ENCODE peak calls at places on chromosomes 6 and 20, in seven cellular contexts. S, E, Q, P, N, U and H are unnamed samples.

GRCh38 chr6:157045831-157046454 is 268.8 kb downstream of the ARID1B start:
- DNase-seq in S (no peak), E (no peak), Q (peak), P (no peak), N (no peak), U (no peak), H (no peak)

GRCh38 chr6:20564269-20564668 is 30.0 kb downstream of the CDKAL1 start:
- DNase-seq in S (no peak), E (no peak), Q (peak), P (no peak), N (no peak), U (no peak), H (no peak)

GRCh38 chr6:8707956-8708772 is 272.8 kb upstream of the SLC35B3 start:
- DNase-seq in S (peak), E (peak), Q (peak), P (no peak), N (peak), U (peak), H (no peak)

GRCh38 chr6:81938014-81938761 is 185.7 kb upstream of the TENT5A start:
- DNase-seq in S (no peak), E (no peak), Q (peak), P (no peak), N (no peak), U (no peak), H (no peak)

GRCh38 chr6:56642366-56643261 is at the start of gene DST:
- DNase-seq in S (no peak), E (no peak), Q (no peak), P (no peak), N (peak), U (no peak), H (no peak)

GRCh38 chr20:53736122-53736756 is 142.6 kb upstream of the ZNF217 start:
- DNase-seq in S (no peak), E (no peak), Q (no peak), P (no peak), N (no peak), U (no peak), H (no peak)

GRCh38 chr20:20926222-20926905 is 179.8 kb downstream of the LINC00237 start:
- DNase-seq in S (no peak), E (no peak), Q (no peak), P (no peak), N (no peak), U (no peak), H (no peak)

GRCh38 chr6:23754197-23754596 is 371.8 kb upstream of the NRSN1 start:
- DNase-seq in S (no peak), E (no peak), Q (no peak), P (no peak), N (no peak), U (no peak), H (no peak)

DNA sequence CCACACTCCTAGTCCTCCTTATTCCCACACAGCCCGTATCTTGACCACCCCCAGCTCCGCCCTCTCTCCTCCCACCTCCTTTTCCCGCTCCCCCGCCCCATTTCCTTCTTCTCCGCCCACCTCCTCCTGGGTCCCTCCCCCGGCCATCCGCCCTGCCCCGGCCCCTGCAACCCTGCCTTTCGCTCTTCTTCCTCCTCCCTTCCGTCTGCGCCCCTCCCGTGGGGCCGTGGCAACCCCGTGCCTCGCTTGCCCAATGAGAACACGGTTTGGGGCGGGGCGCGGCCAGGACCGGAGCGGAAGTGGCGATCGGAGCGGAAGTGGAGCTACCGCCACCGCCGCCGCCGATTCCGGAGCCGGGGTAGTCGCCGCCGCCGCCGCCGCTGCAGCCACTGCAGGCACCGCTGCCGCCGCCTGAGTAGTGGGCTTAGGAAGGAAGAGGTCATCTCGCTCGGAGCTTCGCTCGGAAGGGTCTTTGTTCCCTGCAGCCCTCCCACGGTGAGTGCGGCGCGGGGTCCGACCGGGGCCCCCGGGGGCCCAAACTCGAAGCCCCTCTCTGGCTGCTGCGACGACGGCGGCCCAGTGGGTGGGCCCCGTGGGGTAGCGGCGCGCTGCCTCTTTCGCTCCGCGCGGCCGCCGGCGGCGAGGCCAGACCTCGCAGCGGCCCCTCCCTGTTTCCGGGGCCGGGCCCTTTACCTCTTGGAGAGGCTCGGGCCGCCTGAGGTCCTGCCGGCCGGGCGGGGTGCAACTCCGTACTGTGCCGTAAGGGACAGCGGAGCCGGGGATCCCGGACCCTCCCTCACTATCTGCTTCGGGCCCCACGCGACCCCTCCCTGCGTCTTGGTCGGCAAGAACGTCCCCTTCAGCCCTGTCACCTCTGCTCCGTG is at the start of gene YWHAB:
- DNase-seq in S (peak), E (peak), Q (peak), P (peak), N (peak), U (peak), H (peak)
- TF ChIP-seq POLR2A in S (peak), E (peak), Q (peak), P (peak), N (peak), U (peak), H (peak)

GRCh38 chr6:110814488-110815259 is 595 bp downstream of the CDK19 start:
- DNase-seq in S (peak), E (peak), Q (no peak), P (peak), N (no peak), U (peak), H (peak)

GRCh38 chr6:110813813-110814487 is 1.3 kb downstream of the CDK19 start:
- DNase-seq in S (peak), E (no peak), Q (no peak), P (no peak), N (peak), U (no peak), H (no peak)

GRCh38 chr6:110816110-110816409 is 791 bp upstream of the CDK19 start:
- DNase-seq in S (no peak), E (no peak), Q (no peak), P (no peak), N (no peak), U (no peak), H (no peak)

GRCh38 chr6:110816677-110817076 is 1.4 kb upstream of the CDK19 start:
- DNase-seq in S (peak), E (no peak), Q (no peak), P (no peak), N (no peak), U (no peak), H (no peak)

GRCh38 chr6:110815260-110816109 is at the start of gene CDK19:
- DNase-seq in S (peak), E (peak), Q (peak), P (peak), N (peak), U (peak), H (peak)
- TF ChIP-seq POLR2AphosphoS5 in S (peak), E (peak), Q (peak), P (peak), N (peak), U (peak), H (peak)

DNA sequence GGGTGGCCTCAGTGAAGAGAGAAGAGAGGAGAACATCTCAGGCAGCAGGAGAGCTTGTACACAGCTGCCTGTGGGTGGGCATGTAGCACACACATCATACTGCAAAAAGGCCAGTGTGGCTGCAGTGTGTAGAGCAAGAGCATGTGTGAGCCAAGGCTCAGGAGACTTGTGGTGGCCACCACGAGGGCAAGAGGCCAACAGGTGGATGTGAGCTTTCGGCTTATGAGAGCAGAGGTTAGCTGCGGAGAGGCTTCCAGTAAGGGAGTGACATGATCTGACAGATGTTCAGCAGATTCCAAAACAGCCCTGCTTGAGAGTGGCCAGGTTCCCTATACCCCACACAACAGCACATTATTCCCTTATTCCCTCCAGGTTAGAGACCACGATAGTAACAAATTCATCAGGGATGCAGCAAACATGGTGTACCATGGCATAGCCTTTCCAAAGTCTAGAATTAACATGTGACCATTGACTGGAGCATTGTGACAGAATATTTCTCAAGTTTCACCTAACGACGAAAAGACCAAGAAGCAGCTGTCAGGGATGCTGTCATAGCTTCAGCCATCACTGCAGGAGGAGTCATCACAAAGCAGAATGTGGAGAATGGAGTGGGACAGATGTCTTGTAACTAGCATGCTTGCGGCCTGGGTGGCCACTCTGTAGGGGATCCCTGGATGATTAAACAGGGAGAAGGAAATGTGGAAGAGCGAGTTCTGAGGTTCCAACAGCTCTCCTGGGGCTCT is 23.0 kb downstream of the HM13 start:
- DNase-seq in S (no peak), E (no peak), Q (no peak), P (no peak), N (no peak), U (no peak), H (no peak)
- TF ChIP-seq POLR2A in S (no peak), E (no peak), Q (no peak), P (no peak), N (no peak), U (no peak), H (no peak)

DNA sequence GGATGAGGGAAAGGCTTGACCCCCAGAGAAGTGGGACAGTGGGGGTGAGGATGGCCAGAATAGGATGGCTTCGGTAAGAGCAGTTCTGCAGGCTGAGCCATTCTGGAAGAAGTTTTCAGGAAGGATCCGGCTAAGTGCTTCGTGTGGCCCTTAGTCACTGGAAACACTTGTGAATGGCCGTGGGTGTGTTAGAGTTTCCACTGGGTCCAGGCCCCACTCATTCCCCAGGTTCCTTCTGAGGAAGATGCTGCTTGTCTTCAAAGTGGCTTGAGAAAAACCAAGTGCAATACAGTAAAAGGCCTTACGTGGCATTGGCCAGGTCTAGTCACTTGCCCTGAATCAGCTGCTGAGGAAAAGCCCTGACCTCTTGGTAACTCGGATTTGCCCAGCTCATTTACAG is 27.9 kb downstream of the MANBAL start:
- DNase-seq in S (no peak), E (no peak), Q (no peak), P (no peak), N (no peak), U (no peak), H (no peak)
- TF ChIP-seq POLR2AphosphoS5 in S (no peak), E (no peak), Q (no peak), P (no peak), N (no peak), U (no peak), H (no peak)

DNA sequence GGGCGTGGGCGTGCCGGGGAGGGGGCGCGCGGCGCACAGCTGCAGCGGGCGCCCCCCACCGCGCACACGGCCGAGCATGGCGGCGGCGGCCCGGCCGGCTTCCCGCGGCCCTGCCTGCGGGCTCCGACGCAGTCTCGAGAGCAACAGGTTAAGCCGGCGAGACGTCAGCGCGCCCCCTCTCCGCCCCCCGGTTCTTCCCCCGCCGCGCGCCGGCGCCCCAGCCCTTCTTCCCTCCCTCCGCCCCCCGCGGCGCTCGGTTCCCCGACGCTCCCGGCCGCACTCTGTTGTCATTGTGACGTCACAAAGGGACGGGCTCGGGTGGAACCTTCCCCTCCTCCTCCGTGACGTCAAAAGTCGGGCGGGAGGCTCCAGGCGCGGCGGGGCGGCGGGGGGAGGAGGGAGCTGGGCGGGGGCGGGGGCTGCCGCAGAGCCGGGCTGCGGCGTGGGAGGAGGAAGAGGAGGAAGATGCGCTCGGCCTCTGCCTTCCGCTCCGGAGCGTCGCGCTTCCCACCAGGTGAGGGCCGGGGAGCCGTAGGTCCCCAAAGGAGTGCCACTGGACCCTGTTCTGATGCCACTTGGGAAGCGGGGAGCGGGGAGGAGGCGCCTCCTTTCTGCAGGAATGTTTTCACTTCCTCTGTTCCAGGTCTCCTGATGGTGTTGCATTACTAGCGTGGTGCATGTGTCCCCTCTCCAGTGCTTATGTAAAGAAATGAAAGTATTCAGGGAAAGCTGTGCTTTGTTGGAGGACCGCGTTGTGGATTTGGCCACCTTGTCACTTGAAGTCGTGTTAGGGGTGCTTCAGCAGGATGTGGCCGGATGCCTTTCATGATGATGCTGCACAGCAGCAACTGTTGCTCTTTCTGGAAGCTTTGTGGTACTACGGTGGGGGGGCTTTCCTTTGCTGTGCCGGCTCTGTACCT is 2.8 kb downstream of the JARID2 start:
- DNase-seq in S (peak), E (peak), Q (peak), P (peak), N (peak), U (peak), H (peak)
- TF ChIP-seq POLR2A in S (peak), E (no peak), Q (no peak), P (peak), N (peak), U (no peak), H (no peak)

GRCh38 chr6:108873971-108874370 is 25.7 kb downstream of the ARMC2 start:
- DNase-seq in S (no peak), E (no peak), Q (no peak), P (no peak), N (no peak), U (no peak), H (no peak)

GRCh38 chr6:108873251-108873650 is 25.0 kb downstream of the ARMC2 start:
- DNase-seq in S (no peak), E (no peak), Q (no peak), P (no peak), N (no peak), U (no peak), H (no peak)

GRCh38 chr6:108870357-108870756 is 22.1 kb downstream of the ARMC2 start:
- DNase-seq in S (no peak), E (no peak), Q (no peak), P (no peak), N (no peak), U (no peak), H (no peak)

GRCh38 chr6:108874470-108875160 is 26.4 kb downstream of the ARMC2 start:
- DNase-seq in S (peak), E (no peak), Q (no peak), P (peak), N (no peak), U (no peak), H (no peak)

GRCh38 chr6:108872001-108872974 is 24.1 kb downstream of the ARMC2 start:
- DNase-seq in S (peak), E (no peak), Q (no peak), P (no peak), N (no peak), U (no peak), H (peak)
- TF ChIP-seq POLR2AphosphoS5 in S (no peak), E (no peak), Q (no peak), P (no peak), N (no peak), U (no peak), H (no peak)

DNA sequence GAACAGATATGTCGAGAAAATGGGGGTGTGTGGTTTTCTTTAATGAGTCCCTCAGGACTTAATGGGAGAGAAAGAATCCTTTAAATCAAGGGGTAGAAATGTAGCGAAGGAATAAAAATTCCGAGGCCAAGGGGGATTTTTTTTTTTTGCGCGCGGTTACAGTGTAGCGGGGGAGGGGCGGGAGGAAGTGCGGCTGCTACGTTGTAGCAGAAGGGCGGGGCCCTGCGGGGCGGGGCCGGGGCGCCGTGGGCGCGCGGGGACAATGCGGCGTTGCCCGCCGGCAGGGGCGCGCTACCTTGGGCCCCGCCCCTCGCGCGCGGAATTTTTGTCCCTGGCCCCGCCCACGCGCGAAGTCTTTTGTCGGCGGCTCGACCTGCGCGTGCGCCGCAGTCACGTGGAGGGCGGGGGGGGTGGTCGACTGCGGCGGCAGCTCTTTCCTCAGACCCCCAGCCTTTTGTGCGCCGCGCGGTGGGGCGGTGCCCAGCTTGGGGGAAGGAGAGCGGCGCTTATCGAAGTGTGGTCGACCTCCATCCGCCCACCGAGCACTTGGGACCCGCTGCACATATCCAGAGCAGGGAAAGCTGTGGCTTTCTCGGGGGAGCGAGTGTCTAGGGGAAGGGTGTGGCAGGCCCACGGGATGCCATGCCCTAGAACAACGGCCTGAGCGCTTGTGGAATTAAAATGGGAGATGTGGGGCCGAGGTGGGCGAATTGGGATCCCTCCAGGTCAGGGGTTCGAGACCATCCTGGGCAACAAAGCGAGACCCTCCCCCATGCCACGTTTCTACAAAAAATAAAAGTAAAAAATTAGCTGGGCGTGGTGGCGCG is 1.3 kb downstream of the TUBB start:
- DNase-seq in S (peak), E (peak), Q (peak), P (peak), N (peak), U (peak), H (peak)
- TF ChIP-seq POLR2A in S (no peak), E (no peak), Q (no peak), P (peak), N (peak), U (no peak), H (no peak)

DNA sequence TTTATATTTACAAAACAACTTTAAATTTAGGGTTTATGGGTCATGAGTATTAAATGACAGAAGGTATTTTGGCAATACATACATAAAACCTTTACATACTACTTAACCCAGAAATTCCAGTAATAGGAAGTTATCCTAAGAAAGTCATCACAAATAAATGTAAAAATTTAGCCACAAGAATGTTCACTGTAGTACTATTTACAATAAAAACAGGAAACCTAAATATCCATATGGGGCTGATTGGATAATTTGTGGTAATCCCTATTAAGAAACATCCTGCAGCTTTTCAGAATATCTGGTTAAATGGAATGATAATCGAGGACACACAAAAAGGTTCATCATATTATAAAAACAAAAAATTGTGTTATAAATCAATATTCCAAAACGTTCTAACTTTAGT is 44.4 kb downstream of the TRAM2 start:
- DNase-seq in S (no peak), E (no peak), Q (no peak), P (no peak), N (no peak), U (no peak), H (no peak)
- TF ChIP-seq POLR2AphosphoS5 in S (no peak), E (no peak), Q (no peak), P (no peak), N (no peak), U (no peak), H (no peak)

DNA sequence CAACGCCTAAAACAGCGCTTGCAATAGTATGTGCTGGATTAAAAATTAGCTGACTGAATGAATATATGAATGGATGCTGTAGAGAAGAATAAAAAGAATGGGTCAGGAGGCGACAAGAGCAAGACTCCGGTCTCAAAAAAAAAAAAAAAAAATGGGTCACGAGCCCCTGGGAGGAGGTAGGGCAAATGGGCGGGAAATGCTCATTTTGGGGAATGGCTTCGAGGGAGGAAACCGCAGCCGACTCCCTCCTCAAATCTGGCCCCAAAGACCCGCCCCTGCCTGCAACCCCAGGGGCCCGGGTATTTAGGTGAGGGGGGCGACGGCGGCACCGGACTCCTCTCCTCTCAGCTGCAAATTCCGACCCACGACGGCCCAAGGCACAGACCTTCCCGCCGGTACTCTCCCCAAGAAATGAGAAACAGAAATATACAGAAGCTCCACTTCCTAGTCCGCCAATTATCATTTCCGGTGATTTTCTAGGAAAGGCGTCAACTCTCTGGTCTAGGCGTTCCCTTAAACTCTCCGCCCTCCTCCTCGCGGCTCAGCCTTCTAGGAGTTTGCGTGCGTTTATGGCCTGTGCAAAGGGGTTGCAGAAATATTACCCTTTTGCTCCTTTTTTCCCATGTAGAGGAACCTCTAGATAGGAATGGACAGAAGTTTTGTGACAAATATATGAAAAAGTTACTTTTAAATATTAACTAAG is at the start of gene ZNF311:
- DNase-seq in S (peak), E (peak), Q (no peak), P (no peak), N (peak), U (no peak), H (peak)
- TF ChIP-seq POLR2A in S (peak), E (no peak), Q (no peak), P (no peak), N (no peak), U (no peak), H (no peak)